ENCODE peak calls at places on chromosomes 6 and 20, in six cellular contexts. L is spleen, V is Panc1, S is heart right ventricle, Y is cardiac muscle cell, G is heart left ventricle. U is an unnamed sample.

GRCh38 chr6:129786548-129786947 is 74.6 kb downstream of the TMEM244 start:
- DNase-seq in L (no peak), V (no peak), S (no peak), Y (no peak), G (no peak), U (no peak)

GRCh38 chr6:158793432-158793831 is 25.7 kb downstream of the EZR start:
- DNase-seq in L (no peak), V (peak), S (no peak), Y (peak), G (no peak), U (no peak)

GRCh38 chr20:12886618-12887363 is 122.0 kb upstream of the SPTLC3 start:
- DNase-seq in L (no peak), V (no peak), S (no peak), Y (no peak), G (no peak), U (no peak)

GRCh38 chr6:154732824-154733609 is at the start of gene SCAF8:
- DNase-seq in L (peak), V (no peak), S (peak), Y (peak), G (peak), U (peak)

GRCh38 chr6:119024111-119024510 is 54.4 kb downstream of the FAM184A start:
- DNase-seq in L (no peak), V (no peak), S (no peak), Y (no peak), G (no peak), U (no peak)

GRCh38 chr6:104301921-104302320 is 557.8 kb downstream of the HACE1 start:
- DNase-seq in L (no peak), V (no peak), S (no peak), Y (no peak), G (no peak), U (no peak)

GRCh38 chr20:36153754-36154695 is 515 bp upstream of the EPB41L1 start:
- DNase-seq in L (peak), V (no peak), S (peak), Y (peak), G (peak), U (no peak)

GRCh38 chr6:34095741-34096140 is 50.1 kb downstream of the GRM4 start:
- DNase-seq in L (no peak), V (no peak), S (no peak), Y (no peak), G (no peak), U (no peak)

GRCh38 chr6:113697642-113698410 is 159.3 kb upstream of the MARCKS start:
- DNase-seq in L (no peak), V (no peak), S (no peak), Y (no peak), G (no peak), U (no peak)

GRCh38 chr6:99553888-99554287 is 14.6 kb downstream of the CCNC start:
- DNase-seq in L (no peak), V (no peak), S (no peak), Y (no peak), G (no peak), U (no peak)

GRCh38 chr6:169313347-169314010 is 59.8 kb upstream of the THBS2 start:
- DNase-seq in L (no peak), V (no peak), S (no peak), Y (no peak), G (no peak), U (no peak)

GRCh38 chr6:42448391-42448790 is 3.3 kb downstream of the TRERF1 start:
- DNase-seq in L (no peak), V (no peak), S (no peak), Y (no peak), G (no peak), U (no peak)
- H3K4me3 ChIP-seq in L (no peak), V (peak), S (peak), Y (no peak), G (peak), U (no peak)

GRCh38 chr20:22495789-22496188 is 88.6 kb downstream of the FOXA2 start:
- DNase-seq in L (no peak), V (no peak), S (no peak), Y (no peak), G (no peak), U (no peak)
- TF ChIP-seq CTCF in L (no peak), V (no peak), S (no peak), Y (no peak), G (no peak), U (no peak)

GRCh38 chr6:107443904-107444267 is 15.5 kb downstream of the PDSS2 start:
- DNase-seq in L (no peak), V (no peak), S (no peak), Y (no peak), G (no peak), U (no peak)
- H3K4me3 ChIP-seq in L (no peak), V (no peak), S (no peak), Y (no peak), G (no peak), U (no peak)

DNA sequence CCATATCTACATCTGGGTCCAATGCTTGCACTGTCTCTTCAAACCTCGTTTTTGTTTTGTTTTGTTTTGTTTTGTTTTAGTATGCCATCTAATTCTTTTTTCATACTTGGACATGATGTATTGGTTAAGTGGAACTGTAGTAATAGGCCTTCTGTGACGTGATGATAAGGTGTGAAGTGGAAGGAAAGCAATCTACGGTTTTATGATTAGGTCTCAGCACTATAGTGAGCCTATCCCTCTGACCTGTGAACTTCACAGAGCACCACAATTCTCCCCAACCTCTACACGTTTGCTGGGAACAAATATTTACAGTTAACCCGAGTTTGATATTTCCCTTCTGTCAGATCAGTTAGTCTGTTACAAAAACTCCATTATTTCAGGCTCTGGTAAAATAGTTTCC is 19.1 kb upstream of the SLC24A3 start:
- DNase-seq in L (no peak), V (no peak), S (no peak), Y (no peak), G (no peak), U (no peak)
- TF ChIP-seq CTCF in L (no peak), V (no peak), S (no peak), Y (no peak), G (no peak), U (no peak)

GRCh38 chr6:25312703-25313102 is 33.5 kb downstream of the CARMIL1 start:
- DNase-seq in L (no peak), V (no peak), S (no peak), Y (no peak), G (no peak), U (no peak)
- H3K4me3 ChIP-seq in L (no peak), V (no peak), S (no peak), Y (no peak), G (no peak), U (no peak)

U was measured in GM12864.